ENCODE peak calls at places on chromosome 19, in eight cellular contexts. C is kidney tubule cell; N is hepatic stellate cell; E is fibroblast of mammary gland; Y is IMR-90; W is dermis blood vessel endothelial cell; H is NCI-H2227 treated with DMSO at 0.1 percent for 48 hours; X is central memory CD4-positive, alpha-beta T cell. T is an unnamed sample.

GRCh38 chr19:19308373-19308772 is 11.9 kb downstream of the SUGP1 start:
- DNase-seq in W (no peak), E (no peak), C (no peak), N (no peak), Y (no peak), X (no peak), H (no peak), T (no peak)

GRCh38 chr19:18924684-18925213 is 5.2 kb downstream of the DDX49 start:
- DNase-seq in E (no peak), Y (no peak), X (no peak), W (no peak), H (no peak), N (no peak), C (no peak), T (no peak)

GRCh38 chr19:14102756-14103155 is 12.2 kb upstream of the SAMD1 start:
- DNase-seq in H (no peak), E (no peak), C (no peak), N (no peak), W (no peak), X (no peak), Y (no peak), T (no peak)

GRCh38 chr19:58044391-58044790 is 10.6 kb downstream of the ZSCAN1 start:
- DNase-seq in X (no peak), N (no peak), C (no peak), H (no peak), W (no peak), E (no peak), Y (no peak), T (no peak)

GRCh38 chr19:14375055-14375581 is 6.1 kb upstream of the ADGRE5 start:
- DNase-seq in X (peak; percentile 92), H (no peak), W (peak; percentile 26), N (no peak), Y (no peak), E (no peak), C (no peak), T (no peak)

GRCh38 chr19:30319876-30320275 is 52.3 kb upstream of the ZNF536 start:
- DNase-seq in N (no peak), X (no peak), Y (no peak), H (no peak), W (no peak), C (no peak), E (no peak), T (no peak)

GRCh38 chr19:19615086-19615485 is 3.4 kb downstream of the PBX4 start:
- DNase-seq in X (no peak), E (peak; percentile 65), Y (peak; percentile 46), W (no peak), H (no peak), N (no peak), C (peak; percentile 89), T (peak; percentile 48)

GRCh38 chr19:13297023-13297422 is 146.8 kb downstream of the IER2 start:
- DNase-seq in N (no peak), W (no peak), H (no peak), Y (peak; percentile 28), X (no peak), C (no peak), E (peak; percentile 4), T (no peak)

GRCh38 chr19:48615145-48616040 is 517 bp upstream of the FAM83E start:
- DNase-seq in W (no peak), E (no peak), C (no peak), Y (no peak), X (no peak), N (no peak), H (no peak), T (no peak)

GRCh38 chr19:45119582-45119981 is 26.6 kb downstream of the PPP1R37 start:
- DNase-seq in W (no peak), X (no peak), Y (no peak), N (no peak), H (no peak), E (no peak), C (no peak), T (no peak)

GRCh38 chr19:55082023-55082851 is 6.6 kb downstream of the EPS8L1 start:
- DNase-seq in Y (peak; percentile 42), C (no peak), H (peak; percentile 29), E (peak; percentile 57), W (peak; percentile 77), X (peak; percentile 20), N (peak; percentile 54), T (no peak)

GRCh38 chr19:28667348-28667977 is 545.5 kb downstream of the UQCRFS1 start:
- DNase-seq in X (no peak), C (no peak), Y (no peak), H (no peak), E (no peak), N (no peak), W (no peak), T (no peak)

GRCh38 chr19:40807147-40808020 is 8.4 kb downstream of the EGLN2 start:
- DNase-seq in C (peak; percentile 72), H (no peak), X (no peak), E (no peak), Y (no peak), N (no peak), W (peak; percentile 42), T (peak; percentile 38)

T was measured in MCF 10A.